ENCODE peak calls at places on chromosomes 3 and 15, in seven cellular contexts. One of them, this sample, is unnamed.

GRCh38 chr15:99324082-99324620 is 72.9 kb downstream of the LRRC28 start:
- DNase-seq in A549: peak; percentile 92
- DNase-seq in kidney: no peak
- DNase-seq in H9: no peak
- DNase-seq in IMR-90: peak; percentile 83
- DNase-seq in cardiac muscle cell: peak; percentile 59
- DNase-seq in neural crest cell: no peak
- DNase-seq in this sample: no peak

GRCh38 chr3:32143849-32144757 is 37.7 kb downstream of the GPD1L start:
- DNase-seq in A549: peak; percentile 83
- DNase-seq in kidney: no peak
- DNase-seq in H9: peak; percentile 58
- DNase-seq in IMR-90: peak; percentile 97
- DNase-seq in cardiac muscle cell: peak; percentile 96
- DNase-seq in neural crest cell: peak; percentile 62
- DNase-seq in this sample: no peak

GRCh38 chr15:66946578-66947164 is 118.7 kb upstream of the SMAD3 start:
- DNase-seq in A549: peak; percentile 83
- DNase-seq in kidney: no peak
- DNase-seq in H9: peak; percentile 74
- DNase-seq in IMR-90: peak; percentile 70
- DNase-seq in cardiac muscle cell: peak; percentile 78
- DNase-seq in neural crest cell: peak; percentile 68
- DNase-seq in this sample: peak; percentile 79

GRCh38 chr15:71396536-71397125 is 281.4 kb downstream of the THSD4 start:
- DNase-seq in A549: no peak
- DNase-seq in kidney: no peak
- DNase-seq in H9: no peak
- DNase-seq in IMR-90: no peak
- DNase-seq in cardiac muscle cell: no peak
- DNase-seq in neural crest cell: no peak
- DNase-seq in this sample: no peak

GRCh38 chr15:101505610-101506337 is 16.3 kb upstream of the PCSK6 start:
- DNase-seq in A549: no peak
- DNase-seq in kidney: no peak
- DNase-seq in H9: no peak
- DNase-seq in IMR-90: no peak
- DNase-seq in cardiac muscle cell: no peak
- DNase-seq in neural crest cell: no peak
- DNase-seq in this sample: no peak

GRCh38 chr3:81789686-81790085 is 28.2 kb upstream of the GBE1 start:
- DNase-seq in A549: no peak
- DNase-seq in kidney: no peak
- DNase-seq in H9: no peak
- DNase-seq in IMR-90: no peak
- DNase-seq in cardiac muscle cell: no peak
- DNase-seq in neural crest cell: no peak
- DNase-seq in this sample: no peak

GRCh38 chr15:82079736-82080135 is 33.9 kb upstream of the MEX3B start:
- DNase-seq in A549: no peak
- DNase-seq in kidney: no peak
- DNase-seq in H9: no peak
- DNase-seq in IMR-90: peak; percentile 58
- DNase-seq in cardiac muscle cell: peak; percentile 11
- DNase-seq in neural crest cell: no peak
- DNase-seq in this sample: no peak

GRCh38 chr3:59771760-59772159 is 721.9 kb upstream of the CFAP20DC start:
- DNase-seq in A549: peak; percentile 23
- DNase-seq in kidney: no peak
- DNase-seq in H9: no peak
- DNase-seq in IMR-90: peak; percentile 94
- DNase-seq in cardiac muscle cell: peak; percentile 41
- DNase-seq in neural crest cell: no peak
- DNase-seq in this sample: no peak

GRCh38 chr15:62164500-62165028 is 521 bp downstream of the C2CD4B start:
- DNase-seq in A549: peak; percentile 28
- DNase-seq in kidney: peak; percentile 81
- DNase-seq in H9: peak; percentile 58
- DNase-seq in IMR-90: no peak
- DNase-seq in cardiac muscle cell: peak; percentile 28
- DNase-seq in neural crest cell: peak; percentile 17
- DNase-seq in this sample: no peak

GRCh38 chr3:9825461-9826040 is 15.5 kb downstream of the TTLL3 start:
- DNase-seq in A549: no peak
- DNase-seq in kidney: no peak
- DNase-seq in H9: no peak
- DNase-seq in IMR-90: no peak
- DNase-seq in cardiac muscle cell: no peak
- DNase-seq in neural crest cell: no peak
- DNase-seq in this sample: no peak

GRCh38 chr3:8739757-8740508 is 6.3 kb downstream of the CAV3 start:
- DNase-seq in A549: peak; percentile 86
- DNase-seq in kidney: peak; percentile 30
- DNase-seq in H9: no peak
- DNase-seq in IMR-90: peak; percentile 78
- DNase-seq in cardiac muscle cell: peak; percentile 40
- DNase-seq in neural crest cell: no peak
- DNase-seq in this sample: no peak

GRCh38 chr3:185865277-185865676 is 40.4 kb upstream of the IGF2BP2 start:
- DNase-seq in A549: no peak
- DNase-seq in kidney: no peak
- DNase-seq in H9: no peak
- DNase-seq in IMR-90: no peak
- DNase-seq in cardiac muscle cell: no peak
- DNase-seq in neural crest cell: no peak
- DNase-seq in this sample: no peak

GRCh38 chr15:39471791-39472190 is 109.1 kb upstream of the THBS1 start:
- DNase-seq in A549: no peak
- DNase-seq in kidney: no peak
- DNase-seq in H9: no peak
- DNase-seq in IMR-90: peak; percentile 36
- DNase-seq in cardiac muscle cell: no peak
- DNase-seq in neural crest cell: no peak
- DNase-seq in this sample: no peak

GRCh38 chr3:63942513-63942912 is 30.3 kb upstream of the SCAANT1 start:
- DNase-seq in A549: no peak
- DNase-seq in kidney: no peak
- DNase-seq in H9: no peak
- DNase-seq in IMR-90: no peak
- DNase-seq in cardiac muscle cell: no peak
- DNase-seq in neural crest cell: no peak
- DNase-seq in this sample: no peak

GRCh38 chr3:138220788-138221187 is 33.7 kb downstream of the ARMC8 start:
- DNase-seq in A549: no peak
- DNase-seq in kidney: no peak
- DNase-seq in H9: no peak
- DNase-seq in IMR-90: no peak
- DNase-seq in cardiac muscle cell: no peak
- DNase-seq in neural crest cell: no peak
- DNase-seq in this sample: no peak

GRCh38 chr3:187368765-187369450 is 723 bp downstream of the RTP4 start:
- DNase-seq in A549: no peak
- DNase-seq in kidney: no peak
- DNase-seq in H9: no peak
- DNase-seq in IMR-90: no peak
- DNase-seq in cardiac muscle cell: peak; percentile 7
- DNase-seq in neural crest cell: no peak
- DNase-seq in this sample: no peak

GRCh38 chr3:42569743-42570142 is 12.0 kb downstream of the SEC22C start:
- DNase-seq in A549: no peak
- DNase-seq in kidney: no peak
- DNase-seq in H9: no peak
- DNase-seq in IMR-90: no peak
- DNase-seq in cardiac muscle cell: no peak
- DNase-seq in neural crest cell: no peak
- DNase-seq in this sample: no peak

GRCh38 chr3:42575137-42575741 is 6.5 kb downstream of the SEC22C start:
- DNase-seq in A549: no peak
- DNase-seq in kidney: no peak
- DNase-seq in H9: no peak
- DNase-seq in IMR-90: no peak
- DNase-seq in cardiac muscle cell: no peak
- DNase-seq in neural crest cell: no peak
- DNase-seq in this sample: no peak

GRCh38 chr3:42578054-42578453 is 3.7 kb downstream of the SEC22C start:
- DNase-seq in A549: no peak
- DNase-seq in kidney: no peak
- DNase-seq in H9: no peak
- DNase-seq in IMR-90: no peak
- DNase-seq in cardiac muscle cell: no peak
- DNase-seq in neural crest cell: no peak
- DNase-seq in this sample: no peak

GRCh38 chr3:42572278-42572677 is 9.5 kb downstream of the SEC22C start:
- DNase-seq in A549: peak; percentile 45
- DNase-seq in kidney: no peak
- DNase-seq in H9: peak; percentile 82
- DNase-seq in IMR-90: peak; percentile 31
- DNase-seq in cardiac muscle cell: peak; percentile 51
- DNase-seq in neural crest cell: peak; percentile 22
- DNase-seq in this sample: no peak
- TF ChIP-seq CTCF in A549: peak; percentile 41
- TF ChIP-seq CTCF in kidney: peak; percentile 27
- TF ChIP-seq CTCF in H9: peak; percentile 79
- TF ChIP-seq CTCF in IMR-90: peak; percentile 50
- TF ChIP-seq CTCF in cardiac muscle cell: peak; percentile 75
- TF ChIP-seq CTCF in neural crest cell: peak; percentile 48
- TF ChIP-seq CTCF in this sample: peak; percentile 47

GRCh38 chr3:184338538-184338945 is 1.1 kb downstream of the FAM131A start:
- DNase-seq in A549: no peak
- DNase-seq in kidney: peak; percentile 89
- DNase-seq in H9: peak; percentile 93
- DNase-seq in IMR-90: peak; percentile 87
- DNase-seq in cardiac muscle cell: peak; percentile 93
- DNase-seq in neural crest cell: no peak
- DNase-seq in this sample: no peak
- TF ChIP-seq CTCF in A549: no peak
- TF ChIP-seq CTCF in kidney: no peak
- TF ChIP-seq CTCF in H9: peak; percentile 25
- TF ChIP-seq CTCF in IMR-90: peak; percentile 9
- TF ChIP-seq CTCF in cardiac muscle cell: peak; percentile 20
- TF ChIP-seq CTCF in neural crest cell: no peak
- TF ChIP-seq CTCF in this sample: no peak

GRCh38 chr3:39178553-39178952 is 13.8 kb downstream of the XIRP1 start:
- DNase-seq in A549: no peak
- DNase-seq in kidney: no peak
- DNase-seq in H9: no peak
- DNase-seq in IMR-90: peak; percentile 77
- DNase-seq in cardiac muscle cell: peak; percentile 45
- DNase-seq in neural crest cell: no peak
- DNase-seq in this sample: no peak

GRCh38 chr3:39183231-39184080 is 8.9 kb downstream of the XIRP1 start:
- DNase-seq in A549: no peak
- DNase-seq in kidney: no peak
- DNase-seq in H9: no peak
- DNase-seq in IMR-90: no peak
- DNase-seq in cardiac muscle cell: no peak
- DNase-seq in neural crest cell: no peak
- DNase-seq in this sample: no peak

GRCh38 chr3:39180183-39180545 is 12.2 kb downstream of the XIRP1 start:
- DNase-seq in A549: no peak
- DNase-seq in kidney: no peak
- DNase-seq in H9: no peak
- DNase-seq in IMR-90: no peak
- DNase-seq in cardiac muscle cell: no peak
- DNase-seq in neural crest cell: no peak
- DNase-seq in this sample: no peak

GRCh38 chr3:39181408-39182335 is 10.7 kb downstream of the XIRP1 start:
- DNase-seq in A549: no peak
- DNase-seq in kidney: no peak
- DNase-seq in H9: no peak
- DNase-seq in IMR-90: no peak
- DNase-seq in cardiac muscle cell: no peak
- DNase-seq in neural crest cell: no peak
- DNase-seq in this sample: no peak

DNA sequence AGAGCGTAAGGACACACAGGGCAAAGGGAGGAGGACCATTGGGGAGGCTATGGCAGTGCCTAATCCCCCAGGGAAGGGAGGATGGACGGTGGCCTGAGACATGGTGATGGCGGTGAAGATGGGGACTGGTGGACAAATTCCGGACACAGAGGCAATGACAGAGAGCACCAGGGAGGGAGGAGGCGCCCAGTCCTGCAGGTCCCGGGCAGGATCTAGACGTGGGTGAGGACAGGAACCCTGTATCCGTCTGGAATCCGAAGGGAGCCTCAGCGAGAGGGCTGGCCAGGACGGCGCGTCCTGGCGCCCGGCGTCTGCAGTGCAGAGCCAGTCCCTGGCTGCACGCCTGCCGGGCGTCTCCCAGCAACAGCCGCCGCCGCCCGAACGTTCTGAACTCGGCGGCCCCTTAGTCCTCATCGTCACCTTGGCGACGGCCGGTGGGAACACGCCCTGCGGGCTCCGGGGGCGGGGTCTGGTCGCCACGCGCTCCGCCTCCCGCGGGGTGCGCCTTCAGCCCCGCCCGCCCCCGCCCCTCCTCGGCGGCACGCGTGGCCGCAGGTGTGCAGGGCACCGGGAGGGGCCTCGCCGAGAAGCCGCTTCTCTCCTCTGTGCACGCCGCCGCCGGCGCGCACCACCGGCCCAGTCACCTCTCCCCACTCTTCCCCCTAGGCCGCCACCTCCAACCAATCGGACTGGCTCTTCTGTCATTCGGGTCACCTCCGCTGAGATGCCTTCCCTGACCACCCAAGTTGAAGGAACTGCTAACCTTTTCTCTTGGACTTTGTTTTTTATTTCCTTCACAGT is 11.6 kb downstream of the XIRP1 start:
- DNase-seq in A549: peak; percentile 76
- DNase-seq in kidney: peak; percentile 98
- DNase-seq in H9: peak; percentile 94
- DNase-seq in IMR-90: peak; percentile 54
- DNase-seq in cardiac muscle cell: peak; percentile 91
- DNase-seq in neural crest cell: peak; percentile 75
- DNase-seq in this sample: peak; percentile 74
- TF ChIP-seq CTCF in A549: no peak
- TF ChIP-seq CTCF in kidney: no peak
- TF ChIP-seq CTCF in H9: peak; percentile 13
- TF ChIP-seq CTCF in IMR-90: peak; percentile 21
- TF ChIP-seq CTCF in cardiac muscle cell: peak; percentile 28
- TF ChIP-seq CTCF in neural crest cell: peak; percentile 32
- TF ChIP-seq CTCF in this sample: no peak

DNA sequence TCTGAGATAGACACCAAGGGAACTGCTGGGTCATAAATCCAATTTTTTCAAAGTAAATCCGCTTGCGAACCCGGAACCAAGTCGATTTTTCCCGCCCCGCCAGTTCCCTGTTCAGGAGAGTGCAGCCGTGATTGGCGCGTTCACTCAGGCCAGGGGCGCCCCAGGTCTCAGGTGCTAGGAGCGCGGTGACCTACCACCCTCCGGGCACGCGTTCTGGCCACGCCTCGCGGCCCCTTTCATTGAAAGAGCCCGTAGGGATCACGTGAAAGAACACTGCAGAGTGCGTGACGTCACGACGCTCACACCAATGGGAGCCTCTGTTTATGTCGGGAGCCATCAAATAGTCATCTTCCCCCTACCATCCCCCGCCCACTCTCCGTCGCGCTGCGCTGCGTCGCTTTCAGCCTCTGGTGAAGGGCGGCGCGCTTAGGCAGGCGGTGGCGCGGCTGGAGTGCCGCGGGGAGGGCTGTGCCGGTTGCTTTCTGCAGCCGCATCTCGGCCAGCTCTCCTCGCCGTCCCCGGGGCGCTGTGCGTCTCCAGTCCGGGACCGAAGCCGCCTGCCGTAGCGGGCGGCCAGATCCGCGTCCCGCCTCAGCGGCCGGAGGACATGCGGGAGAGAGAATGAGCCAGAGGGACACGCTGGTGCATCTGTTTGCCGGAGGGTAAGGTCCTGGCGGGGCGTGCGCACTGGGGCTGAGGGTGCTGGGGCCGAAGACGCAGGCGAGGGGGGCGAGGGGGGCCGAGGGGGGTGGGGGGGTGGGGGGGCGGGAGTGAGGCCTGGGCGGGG is at the start of gene SLC25A36:
- DNase-seq in A549: peak; percentile 97
- DNase-seq in kidney: peak; percentile 99
- DNase-seq in H9: peak; percentile 99
- DNase-seq in IMR-90: peak; percentile 98
- DNase-seq in cardiac muscle cell: peak; percentile 98
- DNase-seq in neural crest cell: peak; percentile 87
- DNase-seq in this sample: peak; percentile 95
- TF ChIP-seq CTCF in A549: no peak
- TF ChIP-seq CTCF in kidney: peak; percentile 13
- TF ChIP-seq CTCF in H9: no peak
- TF ChIP-seq CTCF in IMR-90: no peak
- TF ChIP-seq CTCF in cardiac muscle cell: peak; percentile 8
- TF ChIP-seq CTCF in neural crest cell: no peak
- TF ChIP-seq CTCF in this sample: no peak

This sample was measured in CD14-positive monocyte.